ENCODE peak calls at places on chromosomes 3 and 15, in four cellular contexts. T, O, A and Z are unnamed samples.

GRCh38 chr3:23667536-23668429 is 138.0 kb upstream of the UBE2E1 start:
- DNase-seq in O (no peak), T (no peak), A (no peak), Z (no peak)

GRCh38 chr15:55993804-55994539 is 560 bp upstream of the NEDD4 start:
- DNase-seq in T (no peak), A (no peak), O (no peak), Z (no peak)

GRCh38 chr15:80828796-80829195 is 49.6 kb downstream of the CEMIP start:
- DNase-seq in O (no peak), A (no peak), T (no peak), Z (no peak)

GRCh38 chr3:157280786-157281185 is 120.8 kb upstream of the CCNL1 start:
- DNase-seq in A (no peak), O (no peak), T (no peak), Z (no peak)

GRCh38 chr3:4138150-4138783 is 164.9 kb upstream of the SETMAR start:
- DNase-seq in T (no peak), O (no peak), A (no peak), Z (no peak)

GRCh38 chr3:59818033-59818936 is 768.5 kb upstream of the CFAP20DC start:
- DNase-seq in A (peak), O (no peak), T (no peak), Z (no peak)

GRCh38 chr15:74179101-74179841 is 5.8 kb downstream of the ISLR start:
- DNase-seq in A (peak), T (no peak), O (no peak), Z (no peak)

GRCh38 chr3:71955549-71956373 is 170.8 kb upstream of the PROK2 start:
- DNase-seq in T (peak), O (no peak), A (peak), Z (peak)

GRCh38 chr15:85044251-85044853 is 62.7 kb downstream of the PDE8A start:
- DNase-seq in A (peak), T (no peak), O (no peak), Z (no peak)

GRCh38 chr3:168517514-168518071 is 421.9 kb upstream of the GOLIM4 start:
- DNase-seq in T (no peak), O (no peak), A (no peak), Z (no peak)

GRCh38 chr3:48543271-48543866 is 13.2 kb downstream of the PFKFB4 start:
- DNase-seq in A (peak), O (no peak), T (no peak), Z (no peak)

GRCh38 chr3:187150599-187150998 is 11.3 kb upstream of the RPL39L start:
- DNase-seq in T (no peak), A (peak), O (peak), Z (no peak)

GRCh38 chr3:122469659-122470058 is 45.1 kb downstream of the KPNA1 start:
- DNase-seq in T (no peak), A (no peak), O (no peak), Z (no peak)

GRCh38 chr3:177640319-177640997 is 443.2 kb upstream of the TBL1XR1 start:
- DNase-seq in A (no peak), O (no peak), T (no peak), Z (no peak)

GRCh38 chr3:119508172-119508845 is 10.0 kb downstream of the TIMMDC1 start:
- DNase-seq in O (no peak), T (no peak), A (no peak), Z (no peak)

GRCh38 chr3:129485681-129486056 is 42.8 kb upstream of the RHO start:
- DNase-seq in A (peak), O (no peak), T (no peak), Z (no peak)

GRCh38 chr15:80736571-80736970 is 41.5 kb downstream of the ABHD17C start:
- DNase-seq in O (no peak), A (no peak), T (no peak), Z (no peak)

GRCh38 chr15:81419304-81419943 is 45.4 kb upstream of the TMC3 start:
- DNase-seq in A (no peak), T (no peak), O (no peak), Z (no peak)

GRCh38 chr3:126358816-126359181 is 1.6 kb upstream of the KLF15 start:
- DNase-seq in O (no peak), A (peak), T (no peak), Z (no peak)

GRCh38 chr3:161567962-161568361 is 71.4 kb downstream of the OTOL1 start:
- DNase-seq in A (no peak), O (no peak), T (no peak), Z (no peak)

GRCh38 chr3:31941230-31941632 is 39.8 kb downstream of the OSBPL10 start:
- DNase-seq in A (no peak), O (no peak), T (no peak), Z (no peak)
- TF ChIP-seq CTCF in A (no peak), O (no peak), T (no peak), Z (no peak)

GRCh38 chr3:37703633-37704032 is 158.0 kb upstream of the CTDSPL start:
- DNase-seq in O (no peak), T (no peak), A (no peak), Z (no peak)

GRCh38 chr3:37702478-37703154 is 159.1 kb upstream of the CTDSPL start:
- DNase-seq in A (no peak), O (no peak), T (no peak), Z (no peak)

GRCh38 chr3:37701729-37702128 is 160.0 kb upstream of the CTDSPL start:
- DNase-seq in O (no peak), T (no peak), A (no peak), Z (no peak)

GRCh38 chr3:37704129-37704528 is 157.6 kb upstream of the CTDSPL start:
- DNase-seq in A (no peak), T (no peak), O (no peak), Z (no peak)

DNA sequence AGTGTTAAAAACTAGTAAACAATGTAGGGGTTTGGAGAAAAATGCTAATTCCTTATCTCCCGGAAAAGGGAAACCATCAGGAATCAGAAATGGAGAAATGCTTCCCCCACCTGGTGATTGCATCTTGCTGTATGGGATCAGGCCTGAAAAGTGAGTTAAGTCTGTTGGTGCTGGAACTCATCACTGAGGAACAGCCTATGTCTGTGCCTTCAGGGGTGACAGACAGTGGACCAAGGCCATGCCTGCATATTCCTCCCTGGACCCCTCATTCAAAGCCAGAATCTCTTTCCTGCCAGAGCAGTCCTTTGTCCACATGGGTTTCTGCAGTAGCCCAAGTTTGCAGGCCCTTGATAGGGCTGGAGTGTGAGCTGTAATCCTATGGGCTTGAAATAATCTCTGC is 160.8 kb upstream of the CTDSPL start:
- DNase-seq in O (no peak), A (no peak), T (no peak), Z (no peak)
- TF ChIP-seq CTCF in O (no peak), A (peak), T (no peak), Z (peak)

DNA sequence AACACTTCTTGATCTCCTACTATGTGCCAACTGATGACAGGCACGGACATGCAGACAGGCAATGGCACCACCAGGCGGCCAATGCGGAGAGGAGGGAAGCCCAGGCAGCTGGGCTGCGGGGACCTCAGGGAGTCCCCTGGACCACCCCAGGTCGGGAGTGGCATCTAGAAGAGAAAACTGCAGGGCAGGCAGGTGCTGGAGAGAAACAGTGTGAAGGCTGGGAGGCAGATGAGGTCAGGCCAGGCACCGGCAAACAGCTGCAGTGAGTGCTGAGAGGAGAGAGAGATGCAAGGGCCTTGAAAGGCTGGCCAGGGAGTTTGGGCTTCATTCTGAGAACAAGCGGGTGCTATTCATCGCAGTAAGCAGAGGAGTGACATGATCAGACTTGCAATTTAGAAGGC is 29.1 kb downstream of the SLC6A1 start:
- DNase-seq in T (no peak), A (no peak), O (no peak), Z (no peak)
- TF ChIP-seq CTCF in T (no peak), A (no peak), O (no peak), Z (no peak)

GRCh38 chr3:192514754-192515660 is 212.3 kb downstream of the FGF12 start:
- DNase-seq in O (peak), A (no peak), T (peak), Z (peak)
- TF ChIP-seq CTCF in O (no peak), A (no peak), T (peak), Z (peak)

GRCh38 chr3:185770071-185770470 is 54.8 kb downstream of the IGF2BP2 start:
- DNase-seq in O (no peak), T (no peak), A (no peak), Z (no peak)
- TF ChIP-seq CTCF in O (no peak), T (no peak), A (no peak), Z (no peak)

DNA sequence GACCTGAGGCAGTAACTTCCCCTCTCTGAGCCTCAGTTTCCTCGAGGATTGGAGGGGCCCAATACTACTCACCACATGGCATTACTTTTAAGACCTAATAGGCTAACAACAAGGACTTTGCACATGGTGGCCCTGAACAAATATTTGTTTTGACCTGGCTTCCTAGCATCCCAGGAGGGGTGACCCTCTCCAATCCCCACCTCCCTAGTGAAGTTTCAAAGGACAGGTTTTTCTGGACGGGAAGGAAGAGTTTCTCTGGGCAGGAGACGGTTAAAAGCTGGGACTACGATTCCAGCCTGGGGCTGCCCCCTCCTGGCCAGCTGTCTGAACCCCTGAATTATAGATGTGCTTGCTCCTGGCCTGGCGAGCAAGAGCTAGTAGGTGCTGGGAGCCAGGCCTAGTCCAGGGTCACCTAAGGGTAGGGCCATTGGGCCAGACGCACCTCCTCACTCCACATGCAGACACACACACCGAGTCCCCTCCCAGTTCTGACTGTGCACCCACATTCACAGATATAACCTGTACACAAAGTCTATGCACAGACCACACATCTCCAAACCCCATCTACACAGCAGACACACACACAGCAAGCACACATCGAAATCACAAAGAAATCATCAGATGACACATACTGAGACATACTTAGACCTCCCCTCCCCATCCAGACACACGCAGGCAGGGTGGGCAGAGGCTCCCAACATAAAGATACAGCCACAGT is 2.7 kb upstream of the ISL2 start:
- DNase-seq in O (no peak), T (no peak), A (no peak), Z (no peak)
- TF ChIP-seq CTCF in O (no peak), T (no peak), A (no peak), Z (peak)

GRCh38 chr3:8501388-8502131 is at the start of gene LMCD1:
- DNase-seq in T (peak), A (peak), O (peak), Z (peak)
- TF ChIP-seq CTCF in T (no peak), A (peak), O (no peak), Z (peak)

GRCh38 chr3:78633626-78634025 is 1134.2 kb downstream of the ROBO1 start:
- DNase-seq in T (no peak), O (no peak), A (no peak), Z (no peak)

GRCh38 chr3:78629544-78629943 is 1138.3 kb downstream of the ROBO1 start:
- DNase-seq in O (no peak), A (no peak), T (no peak), Z (no peak)

GRCh38 chr3:78634316-78634715 is 1133.5 kb downstream of the ROBO1 start:
- DNase-seq in O (no peak), T (no peak), A (no peak), Z (no peak)

GRCh38 chr3:78632925-78633324 is 1134.9 kb downstream of the ROBO1 start:
- DNase-seq in O (no peak), T (no peak), A (no peak), Z (no peak)
- TF ChIP-seq CTCF in O (no peak), T (no peak), A (no peak), Z (no peak)

GRCh38 chr3:197458179-197458707 is 97.5 kb downstream of the BDH1 start:
- DNase-seq in A (no peak), T (no peak), O (no peak), Z (no peak)
- TF ChIP-seq CTCF in A (peak), T (peak), O (no peak), Z (peak)